ENCODE peak calls at places on chromosomes 7 and 10, in nine cellular contexts. X, O, E, H, L, G, Q, Y and C are unnamed samples.

GRCh38 chr7:128777156-128778123 is 1.8 kb upstream of the OPN1SW start:
- DNase-seq in G (no peak), Q (no peak), E (no peak), X (no peak), Y (no peak), O (peak; percentile 50), L (no peak), H (no peak), C (peak; percentile 53)

GRCh38 chr10:106387063-106387462 is 777.4 kb downstream of the SORCS1 start:
- DNase-seq in Q (no peak), L (no peak), H (no peak), Y (no peak), X (no peak), O (peak; percentile 59), G (no peak), E (no peak), C (no peak)

GRCh38 chr10:103197177-103197576 is 4.1 kb upstream of the NT5C2 start:
- DNase-seq in O (peak; percentile 86), Y (peak; percentile 85), H (peak; percentile 57), G (peak; percentile 39), E (no peak), X (no peak), Q (no peak), L (peak; percentile 82), C (peak; percentile 66)

GRCh38 chr7:134932707-134933370 is 53.5 kb upstream of the AGBL3 start:
- DNase-seq in L (no peak), O (peak; percentile 73), Y (peak; percentile 93), X (no peak), H (peak; percentile 59), Q (no peak), E (no peak), G (no peak), C (peak; percentile 68)

GRCh38 chr10:110821508-110821907 is 50.2 kb upstream of the PDCD4 start:
- DNase-seq in X (no peak), Y (no peak), G (no peak), Q (no peak), O (no peak), L (no peak), E (no peak), H (no peak), C (no peak)

GRCh38 chr10:6770846-6771245 is 190.8 kb upstream of the PRKCQ start:
- DNase-seq in X (no peak), Y (no peak), L (no peak), Q (no peak), G (no peak), O (peak; percentile 17), E (no peak), H (peak; percentile 79), C (no peak)

GRCh38 chr10:98326621-98327027 is 58.6 kb upstream of the LOXL4 start:
- DNase-seq in Q (no peak), X (no peak), G (no peak), L (no peak), Y (no peak), E (no peak), O (no peak), H (no peak), C (no peak)

GRCh38 chr10:20041931-20042330 is 225.7 kb downstream of the PLXDC2 start:
- DNase-seq in X (no peak), Q (no peak), O (no peak), L (no peak), Y (no peak), G (no peak), H (no peak), E (no peak), C (no peak)

GRCh38 chr7:73828107-73828803 is 2.5 kb upstream of the CLDN4 start:
- DNase-seq in H (peak; percentile 94), X (no peak), Y (no peak), G (peak; percentile 98), L (peak; percentile 95), O (peak; percentile 63), E (no peak), Q (no peak), C (peak; percentile 28)

GRCh38 chr7:112635742-112636141 is 154.5 kb downstream of the TMEM168 start:
- DNase-seq in X (no peak), L (no peak), O (no peak), Q (no peak), H (no peak), E (no peak), G (no peak), Y (no peak), C (no peak)

GRCh38 chr7:118222591-118222990 is 1.9 kb upstream of the ANKRD7 start:
- DNase-seq in E (no peak), Y (no peak), G (no peak), X (no peak), O (no peak), H (no peak), L (no peak), Q (no peak), C (no peak)

GRCh38 chr7:99126921-99127553 is 16.9 kb downstream of the SMURF1 start:
- DNase-seq in Q (no peak), Y (no peak), E (no peak), L (no peak), O (no peak), X (no peak), G (no peak), H (peak; percentile 74), C (no peak)

GRCh38 chr10:133307776-133308430 is 769 bp downstream of the TUBGCP2 start:
- DNase-seq in H (peak; percentile 92), Q (peak; percentile 63), Y (peak; percentile 89), X (peak; percentile 77), G (peak; percentile 96), L (peak; percentile 68), O (peak; percentile 71), E (peak; percentile 78), C (peak; percentile 82)

GRCh38 chr10:113037222-113037621 is 87.2 kb downstream of the TCF7L2 start:
- DNase-seq in G (no peak), H (no peak), X (no peak), Q (no peak), O (no peak), E (no peak), L (no peak), Y (no peak), C (no peak)

GRCh38 chr10:114335614-114336013 is 68.7 kb downstream of the AFAP1L2 start:
- DNase-seq in L (no peak), O (no peak), H (no peak), E (no peak), G (no peak), X (no peak), Y (no peak), Q (no peak), C (no peak)

GRCh38 chr7:132077986-132078385 is 498.3 kb downstream of the PLXNA4 start:
- DNase-seq in H (no peak), G (no peak), O (no peak), Y (no peak), E (no peak), Q (no peak), L (peak; percentile 68), X (no peak), C (no peak)

GRCh38 chr10:16612148-16612742 is 90.6 kb upstream of the C1QL3 start:
- DNase-seq in Q (no peak), Y (no peak), L (no peak), E (no peak), G (peak; percentile 58), H (peak; percentile 65), O (peak; percentile 43), X (no peak), C (peak; percentile 63)

GRCh38 chr7:124072603-124073324 is 39.9 kb upstream of the TMEM229A start:
- DNase-seq in Q (no peak), X (no peak), O (peak; percentile 87), Y (no peak), E (no peak), L (peak; percentile 98), G (peak; percentile 47), H (no peak), C (peak; percentile 70)

GRCh38 chr10:132387723-132388210 is 9.2 kb upstream of the PWWP2B start:
- DNase-seq in Y (peak; percentile 94), X (peak; percentile 63), Q (peak; percentile 69), G (peak; percentile 34), O (no peak), E (peak; percentile 63), L (peak; percentile 50), H (no peak), C (peak; percentile 56)

GRCh38 chr7:28155964-28156363 is 24.6 kb downstream of the JAZF1 start:
- DNase-seq in Q (no peak), Y (no peak), L (no peak), O (peak; percentile 82), E (no peak), H (no peak), G (no peak), X (no peak), C (peak; percentile 79)

GRCh38 chr10:102611514-102612095 is 32.7 kb upstream of the TRIM8 start:
- DNase-seq in Q (no peak), X (no peak), H (peak; percentile 43), L (no peak), O (peak; percentile 70), E (no peak), Y (no peak), G (no peak), C (no peak)

GRCh38 chr10:71236822-71237682 is 24.7 kb downstream of the UNC5B start:
- DNase-seq in Q (no peak), Y (no peak), X (no peak), G (no peak), H (no peak), O (no peak), L (no peak), E (no peak), C (no peak)

GRCh38 chr10:7389844-7390243 is 21.0 kb downstream of the SFMBT2 start:
- DNase-seq in Y (no peak), G (no peak), X (no peak), L (no peak), Q (no peak), E (no peak), H (no peak), O (no peak), C (no peak)

GRCh38 chr7:100435401-100436304 is 644 bp downstream of the PPP1R35 start:
- DNase-seq in G (peak; percentile 66), E (peak; percentile 42), Q (no peak), L (no peak), Y (peak; percentile 86), H (peak; percentile 63), X (no peak), O (peak; percentile 38), C (peak; percentile 28)

GRCh38 chr7:116797611-116798010 is 64.8 kb upstream of the CAPZA2 start:
- DNase-seq in Q (no peak), X (no peak), E (no peak), H (no peak), G (no peak), O (peak; percentile 50), Y (no peak), L (no peak), C (peak; percentile 25)

GRCh38 chr7:112133328-112133727 is 72.9 kb downstream of the DOCK4 start:
- DNase-seq in Y (no peak), X (no peak), L (no peak), Q (no peak), O (no peak), H (no peak), E (no peak), G (no peak), C (no peak)

GRCh38 chr10:21060626-21061025 is 163.5 kb upstream of the NEBL start:
- DNase-seq in X (no peak), H (no peak), Y (no peak), G (no peak), E (no peak), L (no peak), Q (no peak), O (peak; percentile 43), C (no peak)

GRCh38 chr10:44242826-44243225 is 142.1 kb downstream of the CXCL12 start:
- DNase-seq in H (no peak), Y (no peak), O (no peak), L (peak; percentile 21), Q (no peak), E (no peak), G (no peak), X (no peak), C (no peak)

GRCh38 chr7:142482899-142483658 is 225.2 kb upstream of the PRSS58 start:
- DNase-seq in E (peak; percentile 28), X (peak; percentile 38), H (peak; percentile 73), L (peak; percentile 60), Y (no peak), Q (no peak), O (peak; percentile 62), G (peak; percentile 71), C (peak; percentile 77)

GRCh38 chr10:114045071-114045737 is 1.5 kb downstream of the ADRB1 start:
- DNase-seq in Q (no peak), G (no peak), Y (peak; percentile 83), E (no peak), X (no peak), L (no peak), H (peak; percentile 64), O (no peak), C (peak; percentile 27)